ENCODE peak calls at places on chromosomes 12 and 14, in nine cellular contexts. N is activated naive CD8-positive, alpha-beta T cell treated with anti-CD3 and anti-CD28 coated beads, Interleukin-2, amount 50 U/mL, for 24 hours; M is BE2C; L is GM06990; A is CD4-positive, CD25-positive, alpha-beta regulatory T cell; W is body of pancreas; C is stimulated activated CD4-positive, alpha-beta T cell treated with anti-CD3 and anti-CD28 coated beads, Interleukin-2, amount 100 ng/mL, for 48 hours; K is nephron progenitor cell; Z is caudate nucleus. E is an unnamed sample.

GRCh38 chr14:50668008-50668851 is at the start of gene SAV1:
- DNase-seq in N (peak), M (peak), L (peak), A (peak), W (peak), C (peak), K (peak), Z (peak), E (peak)

GRCh38 chr12:12845794-12846243 is 32.7 kb downstream of the DDX47 start:
- DNase-seq in N (no peak), M (no peak), L (no peak), A (peak), W (no peak), C (no peak), K (no peak), Z (no peak), E (no peak)

GRCh38 chr14:55938249-55938791 is 179.9 kb upstream of the PELI2 start:
- DNase-seq in N (no peak), M (peak), L (no peak), A (no peak), W (peak), C (no peak), K (no peak), Z (peak), E (no peak)

GRCh38 chr12:25186038-25186787 is 8.7 kb downstream of the DNAI7 start:
- DNase-seq in N (no peak), M (no peak), L (peak), A (peak), W (no peak), C (no peak), K (no peak), Z (no peak), E (no peak)

GRCh38 chr14:52917732-52918131 is 33.1 kb downstream of the FERMT2 start:
- DNase-seq in N (no peak), M (no peak), L (no peak), A (no peak), W (no peak), C (no peak), K (no peak), Z (no peak), E (no peak)

GRCh38 chr14:100372357-100373048 is 49.4 kb downstream of the SLC25A47 start:
- DNase-seq in N (no peak), M (no peak), L (no peak), A (no peak), W (no peak), C (no peak), K (no peak), Z (no peak), E (no peak)

GRCh38 chr14:30114051-30114450 is 186.4 kb upstream of the PRKD1 start:
- DNase-seq in N (no peak), M (no peak), L (no peak), A (no peak), W (no peak), C (no peak), K (no peak), Z (no peak), E (no peak)

GRCh38 chr12:131990066-131990979 is 40.6 kb downstream of the EP400 start:
- DNase-seq in N (no peak), M (no peak), L (no peak), A (no peak), W (no peak), C (no peak), K (no peak), Z (no peak), E (no peak)

GRCh38 chr14:55136868-55137785 is 8.1 kb downstream of the LGALS3 start:
- DNase-seq in N (no peak), M (no peak), L (no peak), A (no peak), W (peak), C (no peak), K (no peak), Z (peak), E (peak)

GRCh38 chr12:132163911-132164288 is 19.6 kb downstream of the NOC4L start:
- DNase-seq in N (no peak), M (no peak), L (no peak), A (no peak), W (no peak), C (no peak), K (no peak), Z (no peak), E (no peak)

GRCh38 chr12:132071001-132071810 is 72.9 kb downstream of the DDX51 start:
- DNase-seq in N (no peak), M (no peak), L (peak), A (no peak), W (no peak), C (no peak), K (no peak), Z (no peak), E (no peak)

GRCh38 chr12:106126441-106127288 is 12.1 kb downstream of the NUAK1 start:
- DNase-seq in N (no peak), M (no peak), L (no peak), A (no peak), W (no peak), C (no peak), K (no peak), Z (no peak), E (no peak)

GRCh38 chr12:26524862-26525465 is 308.0 kb downstream of the ITPR2 start:
- DNase-seq in N (peak), M (no peak), L (peak), A (no peak), W (no peak), C (peak), K (no peak), Z (no peak), E (no peak)

GRCh38 chr14:99268776-99269510 is 3.1 kb downstream of the BCL11B start:
- DNase-seq in N (no peak), M (no peak), L (no peak), A (peak), W (no peak), C (peak), K (no peak), Z (no peak), E (no peak)

GRCh38 chr12:92933606-92934005 is 4.5 kb upstream of the EEA1 start:
- DNase-seq in N (no peak), M (no peak), L (no peak), A (no peak), W (no peak), C (no peak), K (no peak), Z (no peak), E (no peak)

GRCh38 chr12:41903014-41903702 is 241.5 kb downstream of the GXYLT1 start:
- DNase-seq in N (no peak), M (no peak), L (no peak), A (no peak), W (no peak), C (no peak), K (no peak), Z (no peak), E (no peak)

GRCh38 chr12:114769634-114770033 is 85.7 kb upstream of the TBX3 start:
- DNase-seq in N (no peak), M (no peak), L (no peak), A (no peak), W (no peak), C (no peak), K (no peak), Z (no peak), E (no peak)

GRCh38 chr12:13094349-13094748 is 9.1 kb downstream of the GSG1 start:
- DNase-seq in N (no peak), M (no peak), L (no peak), A (no peak), W (no peak), C (no peak), K (no peak), Z (no peak), E (no peak)

GRCh38 chr14:52251724-52252123 is 15.8 kb upstream of the PTGDR start:
- DNase-seq in N (no peak), M (no peak), L (no peak), A (no peak), W (no peak), C (no peak), K (no peak), Z (no peak), E (no peak)

GRCh38 chr14:77238996-77239395 is 32.0 kb downstream of the NGB start:
- DNase-seq in N (no peak), M (no peak), L (no peak), A (no peak), W (no peak), C (no peak), K (no peak), Z (no peak), E (no peak)

GRCh38 chr14:67851785-67852410 is 32.3 kb downstream of the RAD51B start:
- DNase-seq in N (no peak), M (no peak), L (no peak), A (no peak), W (no peak), C (no peak), K (no peak), Z (no peak), E (no peak)

GRCh38 chr12:56146492-56147460 is 5.6 kb upstream of the MYL6B start:
- DNase-seq in N (no peak), M (no peak), L (no peak), A (no peak), W (peak), C (no peak), K (no peak), Z (no peak), E (no peak)

GRCh38 chr14:61616524-61617185 is 78.7 kb upstream of the HIF1A start:
- DNase-seq in N (no peak), M (no peak), L (no peak), A (no peak), W (no peak), C (no peak), K (no peak), Z (no peak), E (no peak)

GRCh38 chr12:123397400-123397799 is 13.5 kb downstream of the KMT5A start:
- DNase-seq in N (no peak), M (no peak), L (no peak), A (no peak), W (no peak), C (no peak), K (no peak), Z (no peak), E (no peak)

GRCh38 chr12:104387190-104387589 is 69.6 kb upstream of the CHST11 start:
- DNase-seq in N (no peak), M (peak), L (no peak), A (no peak), W (no peak), C (no peak), K (no peak), Z (no peak), E (no peak)

GRCh38 chr12:105239304-105239703 is 3.3 kb upstream of the APPL2 start:
- DNase-seq in N (no peak), M (no peak), L (no peak), A (no peak), W (no peak), C (no peak), K (no peak), Z (no peak), E (no peak)

GRCh38 chr12:104998423-104999346 is 12.6 kb downstream of the NOPCHAP1 start:
- DNase-seq in N (no peak), M (peak), L (no peak), A (no peak), W (peak), C (no peak), K (no peak), Z (no peak), E (peak)

GRCh38 chr12:76876696-76877229 is 2.1 kb downstream of the CSRP2 start:
- DNase-seq in N (no peak), M (no peak), L (no peak), A (no peak), W (no peak), C (no peak), K (no peak), Z (no peak), E (no peak)

GRCh38 chr12:6952121-6952859 is 1.1 kb downstream of the PTPN6 start:
- DNase-seq in N (peak), M (no peak), L (no peak), A (no peak), W (no peak), C (no peak), K (no peak), Z (no peak), E (no peak)

GRCh38 chr14:73616831-73617230 is 4.5 kb downstream of the ACOT6 start:
- DNase-seq in N (no peak), M (no peak), L (no peak), A (no peak), W (no peak), C (no peak), K (no peak), Z (no peak), E (no peak)

GRCh38 chr14:54621686-54622085 is 54.8 kb downstream of the SAMD4A start:
- DNase-seq in N (no peak), M (no peak), L (no peak), A (no peak), W (no peak), C (no peak), K (no peak), Z (no peak), E (no peak)